ENCODE peak calls at places on chromosomes 1 and 21, in eight cellular contexts. U is lower lobe of right lung, S is ovary, J is kidney, N is mucosa of descending colon, M is spleen, A is thyroid gland, H is heart left ventricle. R is an unnamed sample. For H3K36me3, the result is how much of the 10 kb centered on the place peaks cover.

GRCh38 chr1:59434336-59434735 is 137.4 kb downstream of the FGGY start:
- DNase-seq in U (no peak), S (no peak), J (no peak), N (no peak), M (no peak), A (peak), H (no peak), R (no peak)

GRCh38 chr1:43573066-43573799 is 42.5 kb downstream of the PTPRF start:
- DNase-seq in U (no peak), S (no peak), J (no peak), N (no peak), M (no peak), A (no peak), H (peak), R (no peak)

GRCh38 chr21:44911384-44912157 is 9.1 kb downstream of the ITGB2 start:
- DNase-seq in U (peak), S (no peak), J (peak), N (peak), M (peak), A (peak), H (peak), R (no peak)

GRCh38 chr1:111275079-111275478 is 15.6 kb upstream of the CHIA start:
- DNase-seq in U (no peak), S (no peak), J (no peak), N (peak), M (no peak), A (peak), H (peak), R (peak)

GRCh38 chr1:45375104-45376090 is 35.2 kb upstream of the MUTYH start:
- DNase-seq in U (no peak), S (no peak), J (no peak), N (no peak), M (no peak), A (no peak), H (no peak), R (peak)

GRCh38 chr1:167482184-167482583 is 36.1 kb downstream of the CD247 start:
- DNase-seq in U (no peak), S (no peak), J (no peak), N (no peak), M (no peak), A (peak), H (no peak), R (no peak)

GRCh38 chr1:152656459-152656858 is 6.7 kb upstream of the LCE2D start:
- DNase-seq in U (no peak), S (no peak), J (no peak), N (no peak), M (no peak), A (no peak), H (no peak), R (no peak)

GRCh38 chr1:162200096-162200847 is 130.8 kb downstream of the NOS1AP start:
- DNase-seq in U (no peak), S (no peak), J (no peak), N (no peak), M (no peak), A (no peak), H (no peak), R (no peak)

GRCh38 chr1:192635939-192636338 is at the start of gene RGS13:
- DNase-seq in U (no peak), S (no peak), J (no peak), N (no peak), M (no peak), A (no peak), H (no peak), R (no peak)

GRCh38 chr21:46195595-46196195 is 11.4 kb upstream of the SPATC1L start:
- DNase-seq in U (peak), S (peak), J (no peak), N (peak), M (no peak), A (no peak), H (no peak), R (no peak)

GRCh38 chr21:34661848-34662247 is 6.9 kb upstream of the CLIC6 start:
- DNase-seq in U (no peak), S (no peak), J (no peak), N (no peak), M (no peak), A (no peak), H (no peak), R (no peak)

GRCh38 chr1:167196185-167196584 is 24.5 kb upstream of the POU2F1 start:
- DNase-seq in U (no peak), S (no peak), J (no peak), N (no peak), M (no peak), A (no peak), H (no peak), R (no peak)

GRCh38 chr1:58183286-58183685 is 363.2 kb downstream of the OMA1 start:
- DNase-seq in U (no peak), S (no peak), J (no peak), N (no peak), M (no peak), A (no peak), H (no peak), R (no peak)

GRCh38 chr1:17550684-17551584 is 11.4 kb downstream of the ARHGEF10L start:
- DNase-seq in U (no peak), S (no peak), J (peak), N (peak), M (no peak), A (peak), H (no peak), R (no peak)

GRCh38 chr1:26602378-26602959 is 72.9 kb downstream of the RPS6KA1 start:
- DNase-seq in U (no peak), S (no peak), J (no peak), N (no peak), M (no peak), A (peak), H (peak), R (no peak)

DNA sequence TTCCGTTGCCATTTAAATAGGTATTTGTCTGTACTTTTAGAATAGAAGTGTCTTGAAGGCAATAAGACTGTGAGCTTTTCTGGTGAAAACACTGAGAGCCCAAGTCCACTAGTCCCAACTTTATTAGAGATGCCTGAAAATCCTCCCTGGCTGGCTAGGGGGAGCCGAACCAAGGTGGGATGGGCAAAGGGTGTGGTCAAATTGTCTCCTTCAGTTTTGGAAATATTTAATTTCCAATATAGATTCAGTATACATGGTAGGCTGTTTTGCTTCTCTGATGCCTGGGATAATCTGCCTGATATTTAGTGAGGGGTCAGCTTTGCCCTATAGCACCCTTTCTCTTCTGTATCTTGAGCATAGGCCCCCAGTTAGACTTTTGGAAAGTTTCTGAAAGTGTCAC is 3.5 kb downstream of the ROR1 start:
- DNase-seq in U (no peak), S (no peak), J (no peak), N (no peak), M (no peak), A (no peak), H (no peak), R (no peak)
- TF ChIP-seq CTCF in U (no peak), S (no peak), J (no peak), N (no peak), M (no peak), A (no peak), H (no peak), R (no peak)

DNA sequence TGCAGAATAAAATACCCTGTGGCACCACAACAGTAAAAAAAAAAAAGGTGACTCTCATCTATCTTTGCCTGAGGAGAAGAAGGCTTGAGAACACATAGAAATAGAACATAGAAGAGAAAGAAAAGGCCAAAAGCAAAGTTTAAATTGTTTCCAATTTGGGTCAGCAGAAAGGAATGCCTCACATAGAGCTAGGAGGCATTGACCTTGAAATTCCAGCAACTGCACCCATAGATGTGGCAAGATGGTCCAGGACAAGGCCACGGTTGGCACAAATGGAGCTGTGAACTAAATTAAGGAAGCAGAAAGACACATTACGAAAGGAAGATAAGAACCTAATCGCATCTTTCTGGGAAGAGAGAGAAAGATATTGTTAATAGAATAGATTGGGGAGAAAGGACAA is 588.3 kb downstream of the LMO4 start:
- DNase-seq in U (no peak), S (no peak), J (no peak), N (no peak), M (no peak), A (no peak), H (no peak), R (no peak)
- H3K4me3 ChIP-seq in U (no peak), S (no peak), J (no peak), N (no peak), M (no peak), A (no peak), H (no peak), R (no peak)

GRCh38 chr1:22241250-22241649 is 98.4 kb upstream of the WNT4 start:
- DNase-seq in U (no peak), S (no peak), J (no peak), N (no peak), M (no peak), A (no peak), H (no peak), R (no peak)

GRCh38 chr1:22245100-22245650 is 102.3 kb upstream of the WNT4 start:
- DNase-seq in U (no peak), S (no peak), J (no peak), N (no peak), M (no peak), A (no peak), H (no peak), R (no peak)

GRCh38 chr1:22239378-22239777 is 96.5 kb upstream of the WNT4 start:
- DNase-seq in U (peak), S (no peak), J (no peak), N (peak), M (no peak), A (peak), H (no peak), R (no peak)

GRCh38 chr1:22238356-22239224 is 95.7 kb upstream of the WNT4 start:
- DNase-seq in U (peak), S (no peak), J (no peak), N (peak), M (no peak), A (no peak), H (no peak), R (no peak)

GRCh38 chr1:22241811-22242210 is 98.9 kb upstream of the WNT4 start:
- DNase-seq in U (no peak), S (no peak), J (no peak), N (no peak), M (no peak), A (no peak), H (no peak), R (no peak)
- H3K36me3 ChIP-seq in U (under half), S (under half), J (under half), N (under half), M (under half), A (under half), H (under half), R (under half)

GRCh38 chr1:235617808-235618207 is 31.8 kb downstream of the GNG4 start:
- DNase-seq in U (no peak), S (no peak), J (no peak), N (no peak), M (no peak), A (no peak), H (no peak), R (no peak)
- TF ChIP-seq CTCF in U (no peak), S (no peak), J (no peak), N (no peak), M (no peak), A (no peak), H (no peak), R (peak)

GRCh38 chr1:29416825-29417557 is 180.7 kb downstream of the PTPRU start:
- DNase-seq in U (no peak), S (no peak), J (no peak), N (no peak), M (no peak), A (no peak), H (no peak), R (no peak)
- H3K4me3 ChIP-seq in U (no peak), S (no peak), J (no peak), N (no peak), M (no peak), A (no peak), H (no peak), R (no peak)

GRCh38 chr1:3569436-3569835 is 41.9 kb downstream of the MEGF6 start:
- DNase-seq in U (no peak), S (no peak), J (no peak), N (no peak), M (no peak), A (no peak), H (no peak), R (no peak)
- H3K36me3 ChIP-seq in U (under half), S (under half), J (under half), N (under half), M (under half), A (under half), H (under half), R (under half)

GRCh38 chr1:228263636-228264035 is 55.8 kb downstream of the OBSCN start:
- DNase-seq in U (no peak), S (no peak), J (no peak), N (no peak), M (no peak), A (no peak), H (no peak), R (no peak)

GRCh38 chr1:228264100-228264816 is 56.4 kb downstream of the OBSCN start:
- DNase-seq in U (no peak), S (no peak), J (no peak), N (no peak), M (no peak), A (no peak), H (no peak), R (no peak)

GRCh38 chr1:228262475-228262874 is 54.6 kb downstream of the OBSCN start:
- DNase-seq in U (no peak), S (no peak), J (no peak), N (no peak), M (no peak), A (no peak), H (no peak), R (no peak)

GRCh38 chr1:228267962-228268890 is 60.4 kb downstream of the OBSCN start:
- DNase-seq in U (no peak), S (no peak), J (peak), N (peak), M (no peak), A (no peak), H (peak), R (no peak)

DNA sequence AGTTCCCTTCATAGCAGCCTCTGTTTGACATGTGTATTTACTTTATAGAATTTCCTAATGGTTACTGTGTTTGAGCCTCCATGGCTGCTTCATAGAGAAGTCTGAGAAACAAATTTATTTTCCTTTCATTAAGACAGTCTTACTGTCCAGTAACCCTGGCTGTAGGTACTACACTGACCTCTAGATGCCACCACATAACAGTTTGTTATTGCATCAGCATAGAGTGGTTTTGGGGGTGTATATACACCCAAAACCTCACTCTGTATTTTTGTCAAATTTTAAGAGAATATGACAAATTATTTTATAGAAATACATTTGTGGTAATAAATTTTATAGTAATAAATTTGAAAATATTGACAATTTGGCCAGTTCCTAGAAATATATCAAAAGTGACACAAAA is 57.3 kb downstream of the OBSCN start:
- DNase-seq in U (no peak), S (no peak), J (no peak), N (no peak), M (no peak), A (no peak), H (no peak), R (no peak)
- TF ChIP-seq CTCF in U (peak), S (no peak), J (no peak), N (no peak), M (no peak), A (no peak), H (no peak), R (peak)

DNA sequence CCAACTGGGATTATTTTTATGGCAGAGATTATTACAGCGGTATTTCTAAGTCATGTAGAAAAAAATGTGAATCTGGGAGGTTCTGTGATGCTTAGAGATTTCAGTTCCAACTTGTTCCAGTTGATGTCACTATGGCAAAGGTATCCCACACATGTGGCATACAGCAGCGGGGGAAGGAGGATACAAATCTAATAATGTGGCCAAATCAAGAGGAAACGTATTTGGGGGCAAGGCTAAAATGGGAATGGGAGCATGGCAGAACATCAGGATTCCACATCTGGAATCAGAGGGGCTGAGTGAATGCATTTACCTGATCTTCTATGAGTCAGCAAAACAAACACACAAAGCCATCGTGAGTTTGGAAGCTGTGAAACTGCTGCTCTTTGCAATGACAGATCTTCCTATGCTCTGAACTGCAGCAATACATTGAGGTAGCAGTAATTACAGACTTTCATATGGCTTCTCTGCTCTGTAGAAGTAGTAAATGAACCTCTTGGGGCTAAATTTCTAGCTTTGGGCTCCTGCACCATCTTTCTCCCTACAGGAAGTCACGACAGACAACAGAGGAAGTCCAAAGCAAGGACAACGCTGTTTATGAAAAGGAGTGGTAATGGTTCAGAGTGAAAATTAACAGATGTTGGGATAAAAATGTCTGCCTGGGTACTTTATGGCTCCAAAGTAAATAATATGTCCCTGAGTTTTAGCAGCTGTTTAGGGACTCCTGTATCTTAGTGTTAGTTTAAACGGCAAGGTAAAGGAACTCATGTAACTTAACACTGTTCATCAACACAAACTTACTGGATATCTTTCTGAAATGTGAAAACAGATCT is 55.6 kb downstream of the GABPA start:
- DNase-seq in U (no peak), S (no peak), J (no peak), N (no peak), M (no peak), A (no peak), H (no peak), R (no peak)
- H3K4me3 ChIP-seq in U (peak), S (peak), J (peak), N (no peak), M (peak), A (no peak), H (peak), R (peak)

GRCh38 chr1:223105568-223105967 is 37.5 kb downstream of the TLR5 start:
- DNase-seq in U (no peak), S (no peak), J (no peak), N (no peak), M (no peak), A (no peak), H (no peak), R (no peak)
- H3K36me3 ChIP-seq in U (under half), S (under half), J (under half), N (under half), M (under half), A (under half), H (under half), R (under half)

GRCh38 chr1:53557369-53557768 is 98.2 kb downstream of the DMRTB1 start:
- DNase-seq in U (no peak), S (no peak), J (peak), N (peak), M (peak), A (no peak), H (no peak), R (no peak)
- TF ChIP-seq CTCF in U (no peak), S (no peak), J (no peak), N (no peak), M (no peak), A (no peak), H (no peak), R (no peak)

R was measured in BJ.